ENCODE peak calls at places on chromosome 1, in five cellular contexts. U, O, T, L and Z are unnamed samples.

GRCh38 chr1:246724725-246725095 is 501 bp downstream of the SCCPDH start:
- DNase-seq in U (no peak), O (no peak), T (no peak), L (peak), Z (peak)

GRCh38 chr1:26409191-26409751 is 1.3 kb upstream of the LIN28A start:
- DNase-seq in U (no peak), O (no peak), T (no peak), L (no peak), Z (no peak)

GRCh38 chr1:3020263-3020909 is 881 bp upstream of the ACTRT2 start:
- DNase-seq in U (no peak), O (peak), T (no peak), L (no peak), Z (no peak)

GRCh38 chr1:7366955-7367665 is 404.0 kb upstream of the VAMP3 start:
- DNase-seq in U (no peak), O (no peak), T (no peak), L (no peak), Z (no peak)

GRCh38 chr1:41682845-41683630 is 198.6 kb upstream of the EDN2 start:
- DNase-seq in U (no peak), O (no peak), T (no peak), L (no peak), Z (no peak)

GRCh38 chr1:14997646-14998276 is 155.8 kb upstream of the TMEM51 start:
- DNase-seq in U (no peak), O (no peak), T (no peak), L (no peak), Z (no peak)

GRCh38 chr1:10033359-10033845 is 644 bp downstream of the UBE4B start:
- DNase-seq in U (peak), O (peak), T (no peak), L (no peak), Z (peak)

GRCh38 chr1:204920967-204921366 is 50.3 kb downstream of the NFASC start:
- DNase-seq in U (no peak), O (no peak), T (no peak), L (no peak), Z (no peak)

GRCh38 chr1:24720152-24720551 is 25.1 kb upstream of the CLIC4 start:
- DNase-seq in U (peak), O (peak), T (peak), L (peak), Z (peak)

GRCh38 chr1:167913895-167914502 is at the start of gene ADCY10:
- DNase-seq in U (no peak), O (no peak), T (no peak), L (no peak), Z (no peak)

GRCh38 chr1:186655877-186656276 is 24.3 kb downstream of the PTGS2 start:
- DNase-seq in U (no peak), O (no peak), T (no peak), L (no peak), Z (no peak)

GRCh38 chr1:112296908-112297307 is 99.1 kb upstream of the CTTNBP2NL start:
- DNase-seq in U (no peak), O (no peak), T (no peak), L (no peak), Z (peak)

GRCh38 chr1:92277105-92277504 is 21.7 kb downstream of the GLMN start:
- DNase-seq in U (no peak), O (no peak), T (no peak), L (peak), Z (no peak)

GRCh38 chr1:55443175-55443933 is 228.2 kb upstream of the USP24 start:
- DNase-seq in U (peak), O (peak), T (peak), L (peak), Z (peak)

GRCh38 chr1:112017183-112017582 is 27.7 kb upstream of the KCND3 start:
- DNase-seq in U (no peak), O (no peak), T (no peak), L (no peak), Z (no peak)

GRCh38 chr1:177065430-177065829 is 99.1 kb downstream of the ASTN1 start:
- DNase-seq in U (no peak), O (no peak), T (no peak), L (no peak), Z (no peak)

GRCh38 chr1:83573776-83574175 is 425.2 kb downstream of the TTLL7 start:
- DNase-seq in U (no peak), O (no peak), T (no peak), L (no peak), Z (no peak)

GRCh38 chr1:156623946-156624813 is 5.0 kb downstream of the HAPLN2 start:
- DNase-seq in U (peak), O (peak), T (no peak), L (no peak), Z (peak)

GRCh38 chr1:26861286-26861701 is 1.7 kb upstream of the SFN start:
- DNase-seq in U (no peak), O (no peak), T (no peak), L (no peak), Z (peak)

GRCh38 chr1:154352581-154353459 is 27.5 kb downstream of the ATP8B2 start:
- DNase-seq in U (peak), O (peak), T (peak), L (peak), Z (no peak)

GRCh38 chr1:218537131-218537904 is 192.2 kb downstream of the TGFB2 start:
- DNase-seq in U (no peak), O (no peak), T (no peak), L (peak), Z (no peak)

GRCh38 chr1:3244539-3245315 is 175.7 kb downstream of the PRDM16 start:
- DNase-seq in U (no peak), O (no peak), T (no peak), L (peak), Z (no peak)

GRCh38 chr1:1748686-1749321 is 24.6 kb upstream of the CDK11A start:
- DNase-seq in U (no peak), O (no peak), T (no peak), L (no peak), Z (no peak)

GRCh38 chr1:238783633-238784032 is 602.7 kb upstream of the CHRM3 start:
- DNase-seq in U (no peak), O (no peak), T (no peak), L (no peak), Z (no peak)

GRCh38 chr1:203038217-203038741 is 12.0 kb downstream of the PPFIA4 start:
- DNase-seq in U (peak), O (peak), T (peak), L (peak), Z (peak)
- H3K27ac ChIP-seq in U (no peak), O (peak), T (peak), L (no peak), Z (no peak)

GRCh38 chr1:87208116-87208515 is 120.6 kb upstream of the LMO4 start:
- DNase-seq in U (no peak), O (no peak), T (no peak), L (no peak), Z (no peak)
- H3K4me3 ChIP-seq in U (no peak), O (no peak), T (no peak), L (no peak), Z (no peak)

DNA sequence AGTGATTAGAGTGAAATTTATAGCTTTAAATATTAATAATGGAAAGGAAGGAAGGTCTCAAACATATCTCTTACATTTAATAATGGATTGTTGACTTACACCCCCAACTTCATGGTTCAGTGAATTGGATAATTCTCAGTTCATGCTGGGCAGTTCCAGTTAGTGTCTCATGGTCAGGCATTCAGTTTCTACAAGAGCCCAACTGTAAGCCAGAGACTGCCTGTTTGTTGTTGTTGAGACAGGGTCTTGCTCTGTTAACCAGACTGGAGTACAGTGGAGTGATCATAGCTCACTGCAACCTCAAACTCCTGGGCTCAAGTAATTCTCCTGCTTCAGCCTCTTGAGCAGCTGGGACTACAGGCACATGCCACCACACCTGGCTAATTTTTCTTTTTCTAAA is 5.1 kb upstream of the DMAP1 start:
- DNase-seq in U (no peak), O (no peak), T (no peak), L (no peak), Z (no peak)
- H3K27ac ChIP-seq in U (no peak), O (no peak), T (no peak), L (no peak), Z (no peak)

DNA sequence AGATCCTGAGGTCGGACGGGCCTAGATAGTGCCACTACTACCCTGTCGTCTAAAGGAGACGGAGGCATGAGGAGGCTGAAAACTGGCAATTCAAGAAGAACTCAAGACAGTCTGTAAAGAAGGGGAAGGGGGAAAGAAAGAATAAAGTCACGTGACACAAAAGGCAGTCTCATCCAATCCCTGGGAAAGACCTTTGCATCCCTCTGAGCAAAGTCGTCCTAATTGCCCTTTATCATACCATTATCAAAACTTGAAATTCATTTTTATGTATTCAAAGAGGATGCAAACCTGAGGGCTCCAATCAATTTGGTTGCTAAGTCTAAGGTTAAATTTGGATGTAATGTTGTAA is 2.2 kb downstream of the DUSP10 start:
- DNase-seq in U (no peak), O (no peak), T (no peak), L (no peak), Z (no peak)
- H3K4me3 ChIP-seq in U (peak), O (no peak), T (no peak), L (peak), Z (no peak)

DNA sequence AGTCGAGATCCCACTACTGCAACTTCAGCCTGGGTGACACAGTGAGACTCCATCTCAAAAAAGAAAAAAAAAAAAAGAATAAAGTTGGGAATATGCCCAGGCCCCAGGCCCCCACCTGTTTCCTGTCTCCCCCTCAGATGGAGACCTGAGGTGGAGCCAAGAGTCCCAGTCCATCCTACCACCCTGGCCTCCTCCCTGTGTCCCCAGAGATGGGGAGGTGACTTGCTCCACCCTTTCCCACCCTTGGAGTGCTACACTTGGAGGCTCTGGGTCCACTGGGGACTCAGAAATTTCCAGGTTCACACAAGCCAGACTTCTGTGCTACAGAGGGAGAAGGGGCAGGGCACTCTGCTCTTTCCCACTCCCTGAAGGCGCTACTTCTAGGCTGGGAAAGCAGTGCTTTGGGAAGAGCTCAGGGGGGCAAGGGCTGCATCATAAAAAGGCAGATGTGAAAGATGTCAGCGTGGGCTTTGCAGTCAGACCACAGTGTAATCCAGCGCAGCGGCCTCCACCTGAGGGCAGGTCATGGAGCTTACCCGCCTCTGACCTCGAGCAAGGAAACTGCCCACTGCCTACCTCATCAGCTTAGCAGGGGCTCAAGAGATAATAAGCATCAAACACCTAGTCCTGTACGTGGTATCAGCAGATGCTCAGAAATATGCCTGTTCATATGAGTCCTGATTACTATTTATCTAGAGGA is 13.4 kb downstream of the TMEM63A start:
- DNase-seq in U (no peak), O (no peak), T (no peak), L (no peak), Z (no peak)
- H3K27ac ChIP-seq in U (no peak), O (no peak), T (no peak), L (no peak), Z (no peak)